ENCODE peak calls at places on chromosomes 12 and 14, in six cellular contexts. One of them, this sample, is unnamed. For H3K4me1, the result is how much of the 10 kb centered on the place peaks cover.

GRCh38 chr14:101200008-101200649 is 296.6 kb upstream of the RTL1 start:
- DNase-seq in right lobe of liver: no peak
- DNase-seq in tibial nerve: no peak
- DNase-seq in pancreas: no peak
- DNase-seq in CD8-positive, alpha-beta T cell: no peak
- DNase-seq in sigmoid colon: peak
- DNase-seq in this sample: no peak

GRCh38 chr12:50200507-50201273 is 33.5 kb upstream of the CERS5 start:
- DNase-seq in tibial nerve: no peak
- DNase-seq in right lobe of liver: no peak
- DNase-seq in pancreas: no peak
- DNase-seq in sigmoid colon: no peak
- DNase-seq in CD8-positive, alpha-beta T cell: no peak
- DNase-seq in this sample: no peak

GRCh38 chr12:43957732-43958131 is 121.9 kb downstream of the TMEM117 start:
- DNase-seq in pancreas: no peak
- DNase-seq in sigmoid colon: no peak
- DNase-seq in tibial nerve: no peak
- DNase-seq in right lobe of liver: no peak
- DNase-seq in CD8-positive, alpha-beta T cell: no peak
- DNase-seq in this sample: no peak

GRCh38 chr12:117036046-117036445 is 63.2 kb downstream of the TESC start:
- DNase-seq in tibial nerve: no peak
- DNase-seq in pancreas: no peak
- DNase-seq in right lobe of liver: no peak
- DNase-seq in sigmoid colon: peak
- DNase-seq in CD8-positive, alpha-beta T cell: no peak
- DNase-seq in this sample: peak

GRCh38 chr12:124910561-124911478 is 3.6 kb downstream of the UBC start:
- DNase-seq in CD8-positive, alpha-beta T cell: no peak
- DNase-seq in sigmoid colon: no peak
- DNase-seq in pancreas: no peak
- DNase-seq in right lobe of liver: no peak
- DNase-seq in tibial nerve: no peak
- DNase-seq in this sample: no peak

GRCh38 chr14:32940066-32940651 is 1.5 kb downstream of the NPAS3 start:
- DNase-seq in sigmoid colon: no peak
- DNase-seq in pancreas: no peak
- DNase-seq in right lobe of liver: peak
- DNase-seq in CD8-positive, alpha-beta T cell: no peak
- DNase-seq in tibial nerve: no peak
- DNase-seq in this sample: no peak

GRCh38 chr14:92998957-92999356 is 76.0 kb downstream of the CHGA start:
- DNase-seq in right lobe of liver: no peak
- DNase-seq in tibial nerve: no peak
- DNase-seq in sigmoid colon: no peak
- DNase-seq in CD8-positive, alpha-beta T cell: no peak
- DNase-seq in pancreas: no peak
- DNase-seq in this sample: no peak

GRCh38 chr14:58243790-58244555 is 670 bp upstream of the PSMA3 start:
- DNase-seq in right lobe of liver: no peak
- DNase-seq in tibial nerve: no peak
- DNase-seq in sigmoid colon: no peak
- DNase-seq in pancreas: no peak
- DNase-seq in CD8-positive, alpha-beta T cell: no peak
- DNase-seq in this sample: peak

GRCh38 chr12:3236345-3237153 is 159.4 kb downstream of the TSPAN9 start:
- DNase-seq in pancreas: no peak
- DNase-seq in CD8-positive, alpha-beta T cell: no peak
- DNase-seq in right lobe of liver: no peak
- DNase-seq in tibial nerve: no peak
- DNase-seq in sigmoid colon: no peak
- DNase-seq in this sample: no peak

GRCh38 chr14:102280376-102280962 is 24.5 kb downstream of the MOK start:
- DNase-seq in right lobe of liver: no peak
- DNase-seq in tibial nerve: no peak
- DNase-seq in sigmoid colon: no peak
- DNase-seq in pancreas: no peak
- DNase-seq in CD8-positive, alpha-beta T cell: no peak
- DNase-seq in this sample: no peak

DNA sequence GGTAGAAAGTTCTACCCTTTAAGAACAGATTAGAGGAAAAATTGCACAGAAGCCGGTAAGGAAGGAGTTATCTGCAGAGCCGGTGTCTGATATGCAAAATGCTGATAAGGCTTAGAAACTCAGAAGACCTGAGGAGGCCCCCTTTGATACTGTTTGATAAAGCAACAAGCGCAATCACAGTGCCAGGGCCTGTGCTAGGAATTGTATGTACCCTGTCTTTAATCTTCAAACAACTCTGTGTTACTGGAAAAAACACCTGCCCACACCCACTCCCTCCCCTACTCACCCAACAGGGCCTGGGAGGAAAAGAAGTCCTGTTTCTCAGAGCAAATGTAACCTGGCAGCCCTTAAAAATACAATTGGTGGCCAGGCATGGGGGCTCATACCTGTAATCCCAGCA is 112.7 kb upstream of the FUT8 start:
- DNase-seq in right lobe of liver: no peak
- DNase-seq in pancreas: peak
- DNase-seq in CD8-positive, alpha-beta T cell: no peak
- DNase-seq in tibial nerve: no peak
- DNase-seq in sigmoid colon: no peak
- DNase-seq in this sample: no peak
- H3K4me1 ChIP-seq in right lobe of liver: under half
- H3K4me1 ChIP-seq in pancreas: under half
- H3K4me1 ChIP-seq in CD8-positive, alpha-beta T cell: under half
- H3K4me1 ChIP-seq in tibial nerve: under half
- H3K4me1 ChIP-seq in sigmoid colon: under half
- H3K4me1 ChIP-seq in this sample: under half

GRCh38 chr14:68241862-68242490 is 422.4 kb downstream of the RAD51B start:
- DNase-seq in pancreas: no peak
- DNase-seq in CD8-positive, alpha-beta T cell: no peak
- DNase-seq in tibial nerve: no peak
- DNase-seq in sigmoid colon: no peak
- DNase-seq in right lobe of liver: no peak
- DNase-seq in this sample: no peak

GRCh38 chr14:68245146-68246073 is 425.8 kb downstream of the RAD51B start:
- DNase-seq in CD8-positive, alpha-beta T cell: no peak
- DNase-seq in tibial nerve: no peak
- DNase-seq in sigmoid colon: peak
- DNase-seq in pancreas: no peak
- DNase-seq in right lobe of liver: no peak
- DNase-seq in this sample: no peak

GRCh38 chr14:68246074-68246980 is 426.7 kb downstream of the RAD51B start:
- DNase-seq in sigmoid colon: no peak
- DNase-seq in tibial nerve: no peak
- DNase-seq in right lobe of liver: no peak
- DNase-seq in pancreas: no peak
- DNase-seq in CD8-positive, alpha-beta T cell: no peak
- DNase-seq in this sample: peak

GRCh38 chr14:68243441-68244010 is 423.9 kb downstream of the RAD51B start:
- DNase-seq in tibial nerve: no peak
- DNase-seq in pancreas: no peak
- DNase-seq in sigmoid colon: no peak
- DNase-seq in right lobe of liver: no peak
- DNase-seq in CD8-positive, alpha-beta T cell: no peak
- DNase-seq in this sample: no peak

DNA sequence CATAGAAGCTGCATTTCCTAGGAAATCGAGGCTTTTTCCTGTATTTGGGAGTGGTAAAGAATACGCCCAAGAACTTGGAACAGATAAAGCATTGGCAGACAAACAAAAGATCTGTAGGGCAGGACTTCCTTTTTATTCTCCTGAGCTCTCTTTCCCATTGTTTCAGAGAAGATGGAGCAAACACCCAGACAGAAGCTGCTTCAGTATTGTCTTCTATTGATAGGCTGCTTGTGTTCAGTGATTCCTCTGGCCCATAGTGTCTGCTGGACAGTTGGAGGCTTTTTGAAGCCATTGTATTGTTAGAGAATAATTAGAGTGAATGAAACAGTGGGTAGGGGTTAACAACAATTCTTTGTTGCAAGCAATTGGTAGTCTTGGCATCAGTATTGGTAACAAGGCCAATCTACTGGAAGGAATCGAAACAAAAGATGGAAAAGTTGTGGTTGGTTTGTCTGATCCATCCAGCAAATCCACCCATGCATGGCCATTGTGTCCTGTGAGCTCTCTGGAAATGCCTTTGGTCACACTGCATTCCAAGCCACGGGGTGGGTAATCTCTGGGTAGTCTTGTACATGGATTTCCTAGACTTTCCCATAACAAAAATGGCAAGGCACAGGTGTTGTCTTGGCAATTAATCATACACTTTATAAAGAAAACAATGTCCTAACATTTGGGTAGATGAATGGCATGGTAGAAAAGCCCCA is 424.8 kb downstream of the RAD51B start:
- DNase-seq in pancreas: no peak
- DNase-seq in CD8-positive, alpha-beta T cell: no peak
- DNase-seq in right lobe of liver: no peak
- DNase-seq in tibial nerve: no peak
- DNase-seq in sigmoid colon: no peak
- DNase-seq in this sample: no peak
- H3K27ac ChIP-seq in pancreas: no peak
- H3K27ac ChIP-seq in CD8-positive, alpha-beta T cell: no peak
- H3K27ac ChIP-seq in right lobe of liver: no peak
- H3K27ac ChIP-seq in tibial nerve: peak
- H3K27ac ChIP-seq in sigmoid colon: peak
- H3K27ac ChIP-seq in this sample: peak

DNA sequence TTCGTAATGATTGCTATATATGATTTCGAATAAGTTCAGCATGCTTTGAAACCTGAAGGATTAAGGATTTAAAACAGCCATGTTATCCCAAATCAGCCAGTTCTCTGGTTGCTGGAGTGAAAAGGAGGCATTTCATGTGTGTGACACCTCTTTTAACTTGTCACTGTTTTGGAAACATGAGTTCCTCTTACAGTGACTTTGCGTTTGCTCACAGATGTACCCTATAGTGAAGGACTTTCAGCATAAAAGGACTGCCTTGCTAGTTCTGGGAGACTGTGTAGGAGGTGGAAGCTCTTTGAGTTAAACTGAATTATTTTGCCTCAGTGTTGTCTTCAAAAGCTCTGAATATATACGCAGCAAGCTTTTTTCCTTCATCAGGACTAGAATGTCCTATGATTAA is 7.6 kb downstream of the RNASE11 start:
- DNase-seq in sigmoid colon: no peak
- DNase-seq in right lobe of liver: no peak
- DNase-seq in tibial nerve: no peak
- DNase-seq in pancreas: no peak
- DNase-seq in CD8-positive, alpha-beta T cell: no peak
- DNase-seq in this sample: no peak
- H3K4me1 ChIP-seq in sigmoid colon: under half
- H3K4me1 ChIP-seq in right lobe of liver: under half
- H3K4me1 ChIP-seq in tibial nerve: under half
- H3K4me1 ChIP-seq in pancreas: under half
- H3K4me1 ChIP-seq in CD8-positive, alpha-beta T cell: under half
- H3K4me1 ChIP-seq in this sample: under half

DNA sequence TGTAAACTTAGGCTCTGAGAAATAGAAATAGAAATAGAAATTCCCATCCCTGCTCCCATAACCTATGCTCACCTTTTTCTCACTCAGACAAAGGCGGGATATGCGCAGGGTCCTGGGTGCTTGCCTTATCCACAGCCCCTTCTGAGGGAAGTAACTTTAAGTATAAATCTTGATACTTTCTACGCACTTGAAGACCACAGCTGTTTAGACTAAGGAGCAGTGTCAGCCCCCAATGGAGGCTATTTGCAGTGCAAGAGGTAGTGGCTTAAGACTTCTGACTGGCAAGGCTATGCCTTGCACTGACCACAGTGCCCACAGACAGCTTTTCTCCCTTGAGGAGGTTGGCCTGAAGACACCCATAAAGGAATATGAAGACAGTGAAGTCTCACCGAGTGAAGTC is 35.2 kb downstream of the ASCL1 start:
- DNase-seq in right lobe of liver: no peak
- DNase-seq in sigmoid colon: no peak
- DNase-seq in tibial nerve: no peak
- DNase-seq in pancreas: no peak
- DNase-seq in CD8-positive, alpha-beta T cell: no peak
- DNase-seq in this sample: no peak
- H3K27ac ChIP-seq in right lobe of liver: no peak
- H3K27ac ChIP-seq in sigmoid colon: no peak
- H3K27ac ChIP-seq in tibial nerve: no peak
- H3K27ac ChIP-seq in pancreas: no peak
- H3K27ac ChIP-seq in CD8-positive, alpha-beta T cell: no peak
- H3K27ac ChIP-seq in this sample: no peak

This sample was measured in thyroid gland.